ENCODE peak calls at places on chromosomes 6 and 20, in six cellular contexts. One of them, this sample, is unnamed.

GRCh38 chr20:23101696-23102095 is 15.6 kb upstream of the CD93 start:
- DNase-seq in activated naive CD4-positive, alpha-beta T cell: no peak
- DNase-seq in stimulated activated CD4-positive, alpha-beta T cell treated with anti-CD3 and anti-CD28 coated beads, Interleukin-4, amount 100 ng/mL, for 24 hours: no peak
- DNase-seq in amygdala: no peak
- DNase-seq in anterior cingulate cortex: no peak
- DNase-seq in glomerular endothelial cell: no peak
- DNase-seq in this sample: no peak

GRCh38 chr20:5548112-5548511 is 202.1 kb upstream of the SHLD1 start:
- DNase-seq in amygdala: no peak
- DNase-seq in glomerular endothelial cell: no peak
- DNase-seq in stimulated activated CD4-positive, alpha-beta T cell treated with anti-CD3 and anti-CD28 coated beads, Interleukin-4, amount 100 ng/mL, for 24 hours: no peak
- DNase-seq in anterior cingulate cortex: no peak
- DNase-seq in activated naive CD4-positive, alpha-beta T cell: no peak
- DNase-seq in this sample: no peak

GRCh38 chr20:49987868-49988690 is 5.3 kb downstream of the SNAI1 start:
- DNase-seq in glomerular endothelial cell: no peak
- DNase-seq in amygdala: no peak
- DNase-seq in anterior cingulate cortex: no peak
- DNase-seq in stimulated activated CD4-positive, alpha-beta T cell treated with anti-CD3 and anti-CD28 coated beads, Interleukin-4, amount 100 ng/mL, for 24 hours: no peak
- DNase-seq in activated naive CD4-positive, alpha-beta T cell: no peak
- DNase-seq in this sample: no peak

GRCh38 chr6:168060521-168060931 is 18.5 kb downstream of the FRMD1 start:
- DNase-seq in amygdala: peak
- DNase-seq in stimulated activated CD4-positive, alpha-beta T cell treated with anti-CD3 and anti-CD28 coated beads, Interleukin-4, amount 100 ng/mL, for 24 hours: no peak
- DNase-seq in anterior cingulate cortex: no peak
- DNase-seq in activated naive CD4-positive, alpha-beta T cell: no peak
- DNase-seq in glomerular endothelial cell: no peak
- DNase-seq in this sample: peak

GRCh38 chr6:7112741-7113313 is 5.1 kb downstream of the RREB1 start:
- DNase-seq in stimulated activated CD4-positive, alpha-beta T cell treated with anti-CD3 and anti-CD28 coated beads, Interleukin-4, amount 100 ng/mL, for 24 hours: peak
- DNase-seq in activated naive CD4-positive, alpha-beta T cell: no peak
- DNase-seq in amygdala: no peak
- DNase-seq in anterior cingulate cortex: no peak
- DNase-seq in glomerular endothelial cell: no peak
- DNase-seq in this sample: peak

GRCh38 chr6:101832371-101832770 is 438.9 kb downstream of the GRIK2 start:
- DNase-seq in glomerular endothelial cell: no peak
- DNase-seq in anterior cingulate cortex: no peak
- DNase-seq in stimulated activated CD4-positive, alpha-beta T cell treated with anti-CD3 and anti-CD28 coated beads, Interleukin-4, amount 100 ng/mL, for 24 hours: no peak
- DNase-seq in amygdala: no peak
- DNase-seq in activated naive CD4-positive, alpha-beta T cell: no peak
- DNase-seq in this sample: no peak

GRCh38 chr20:62984666-62985065 is 22.1 kb downstream of the BHLHE23 start:
- DNase-seq in activated naive CD4-positive, alpha-beta T cell: no peak
- DNase-seq in glomerular endothelial cell: no peak
- DNase-seq in stimulated activated CD4-positive, alpha-beta T cell treated with anti-CD3 and anti-CD28 coated beads, Interleukin-4, amount 100 ng/mL, for 24 hours: no peak
- DNase-seq in anterior cingulate cortex: no peak
- DNase-seq in amygdala: peak
- DNase-seq in this sample: no peak

GRCh38 chr6:31529329-31530150 is 778 bp downstream of the MCCD1 start:
- DNase-seq in glomerular endothelial cell: no peak
- DNase-seq in amygdala: no peak
- DNase-seq in activated naive CD4-positive, alpha-beta T cell: no peak
- DNase-seq in anterior cingulate cortex: no peak
- DNase-seq in stimulated activated CD4-positive, alpha-beta T cell treated with anti-CD3 and anti-CD28 coated beads, Interleukin-4, amount 100 ng/mL, for 24 hours: no peak
- DNase-seq in this sample: no peak

GRCh38 chr20:16203091-16203490 is 370.2 kb downstream of the KIF16B start:
- DNase-seq in glomerular endothelial cell: no peak
- DNase-seq in stimulated activated CD4-positive, alpha-beta T cell treated with anti-CD3 and anti-CD28 coated beads, Interleukin-4, amount 100 ng/mL, for 24 hours: no peak
- DNase-seq in anterior cingulate cortex: no peak
- DNase-seq in amygdala: no peak
- DNase-seq in activated naive CD4-positive, alpha-beta T cell: no peak
- DNase-seq in this sample: no peak

GRCh38 chr6:73610444-73611275 is 43.1 kb downstream of the SLC17A5 start:
- DNase-seq in stimulated activated CD4-positive, alpha-beta T cell treated with anti-CD3 and anti-CD28 coated beads, Interleukin-4, amount 100 ng/mL, for 24 hours: no peak
- DNase-seq in activated naive CD4-positive, alpha-beta T cell: no peak
- DNase-seq in anterior cingulate cortex: no peak
- DNase-seq in glomerular endothelial cell: peak
- DNase-seq in amygdala: no peak
- DNase-seq in this sample: no peak

GRCh38 chr6:16153451-16153850 is 24.6 kb downstream of the MYLIP start:
- DNase-seq in anterior cingulate cortex: no peak
- DNase-seq in activated naive CD4-positive, alpha-beta T cell: no peak
- DNase-seq in stimulated activated CD4-positive, alpha-beta T cell treated with anti-CD3 and anti-CD28 coated beads, Interleukin-4, amount 100 ng/mL, for 24 hours: no peak
- DNase-seq in glomerular endothelial cell: no peak
- DNase-seq in amygdala: peak
- DNase-seq in this sample: no peak

GRCh38 chr6:4358414-4359107 is 223.2 kb upstream of the ECI2 start:
- DNase-seq in amygdala: peak
- DNase-seq in stimulated activated CD4-positive, alpha-beta T cell treated with anti-CD3 and anti-CD28 coated beads, Interleukin-4, amount 100 ng/mL, for 24 hours: peak
- DNase-seq in anterior cingulate cortex: peak
- DNase-seq in glomerular endothelial cell: peak
- DNase-seq in activated naive CD4-positive, alpha-beta T cell: no peak
- DNase-seq in this sample: peak

GRCh38 chr20:39874049-39874893 is 814.8 kb downstream of the MAFB start:
- DNase-seq in glomerular endothelial cell: peak
- DNase-seq in amygdala: peak
- DNase-seq in anterior cingulate cortex: no peak
- DNase-seq in stimulated activated CD4-positive, alpha-beta T cell treated with anti-CD3 and anti-CD28 coated beads, Interleukin-4, amount 100 ng/mL, for 24 hours: no peak
- DNase-seq in activated naive CD4-positive, alpha-beta T cell: no peak
- DNase-seq in this sample: peak

GRCh38 chr20:3021777-3022176 is 21.6 kb upstream of the GNRH2 start:
- DNase-seq in stimulated activated CD4-positive, alpha-beta T cell treated with anti-CD3 and anti-CD28 coated beads, Interleukin-4, amount 100 ng/mL, for 24 hours: no peak
- DNase-seq in amygdala: no peak
- DNase-seq in anterior cingulate cortex: no peak
- DNase-seq in glomerular endothelial cell: no peak
- DNase-seq in activated naive CD4-positive, alpha-beta T cell: no peak
- DNase-seq in this sample: no peak

GRCh38 chr6:1761472-1761871 is 151.8 kb downstream of the FOXC1 start:
- DNase-seq in glomerular endothelial cell: no peak
- DNase-seq in anterior cingulate cortex: no peak
- DNase-seq in amygdala: no peak
- DNase-seq in activated naive CD4-positive, alpha-beta T cell: no peak
- DNase-seq in stimulated activated CD4-positive, alpha-beta T cell treated with anti-CD3 and anti-CD28 coated beads, Interleukin-4, amount 100 ng/mL, for 24 hours: no peak
- DNase-seq in this sample: no peak

GRCh38 chr20:39117486-39117885 is 155.3 kb downstream of the DHX35 start:
- DNase-seq in activated naive CD4-positive, alpha-beta T cell: no peak
- DNase-seq in amygdala: no peak
- DNase-seq in anterior cingulate cortex: no peak
- DNase-seq in stimulated activated CD4-positive, alpha-beta T cell treated with anti-CD3 and anti-CD28 coated beads, Interleukin-4, amount 100 ng/mL, for 24 hours: no peak
- DNase-seq in glomerular endothelial cell: peak
- DNase-seq in this sample: no peak

GRCh38 chr6:50791900-50792508 is 26.7 kb upstream of the TFAP2B start:
- DNase-seq in amygdala: no peak
- DNase-seq in anterior cingulate cortex: no peak
- DNase-seq in stimulated activated CD4-positive, alpha-beta T cell treated with anti-CD3 and anti-CD28 coated beads, Interleukin-4, amount 100 ng/mL, for 24 hours: no peak
- DNase-seq in glomerular endothelial cell: peak
- DNase-seq in activated naive CD4-positive, alpha-beta T cell: no peak
- DNase-seq in this sample: peak

GRCh38 chr6:21083708-21084107 is 509.8 kb upstream of the SOX4 start:
- DNase-seq in amygdala: no peak
- DNase-seq in activated naive CD4-positive, alpha-beta T cell: no peak
- DNase-seq in glomerular endothelial cell: no peak
- DNase-seq in stimulated activated CD4-positive, alpha-beta T cell treated with anti-CD3 and anti-CD28 coated beads, Interleukin-4, amount 100 ng/mL, for 24 hours: no peak
- DNase-seq in anterior cingulate cortex: no peak
- DNase-seq in this sample: no peak

GRCh38 chr6:11604836-11605506 is 67.4 kb downstream of the TMEM170B start:
- DNase-seq in stimulated activated CD4-positive, alpha-beta T cell treated with anti-CD3 and anti-CD28 coated beads, Interleukin-4, amount 100 ng/mL, for 24 hours: no peak
- DNase-seq in activated naive CD4-positive, alpha-beta T cell: no peak
- DNase-seq in glomerular endothelial cell: no peak
- DNase-seq in amygdala: no peak
- DNase-seq in anterior cingulate cortex: no peak
- DNase-seq in this sample: no peak

GRCh38 chr6:159984268-159984786 is 15.4 kb downstream of the IGF2R start:
- DNase-seq in anterior cingulate cortex: no peak
- DNase-seq in amygdala: no peak
- DNase-seq in stimulated activated CD4-positive, alpha-beta T cell treated with anti-CD3 and anti-CD28 coated beads, Interleukin-4, amount 100 ng/mL, for 24 hours: peak
- DNase-seq in activated naive CD4-positive, alpha-beta T cell: no peak
- DNase-seq in glomerular endothelial cell: no peak
- DNase-seq in this sample: peak